ENCODE peak calls at places on chromosomes 3 and 15, in six cellular contexts. F is K562, V is GM12878, O is GM12891, L is H1, E is HepG2. R is an unnamed sample.

GRCh38 chr3:34780973-34781372 is 858.4 kb upstream of the ARPP21 start:
- DNase-seq in F (no peak), V (no peak), O (no peak), L (no peak), E (no peak), R (no peak)

GRCh38 chr3:48232734-48233133 is 8.2 kb upstream of the ZNF589 start:
- DNase-seq in F (peak; percentile 63), V (peak; percentile 63), O (no peak), L (peak; percentile 72), E (peak; percentile 76), R (peak; percentile 41)

GRCh38 chr3:55605837-55606236 is 118.7 kb upstream of the WNT5A start:
- DNase-seq in F (no peak), V (no peak), O (no peak), L (no peak), E (no peak), R (no peak)

GRCh38 chr3:40623567-40623966 is 98.8 kb downstream of the ZNF621 start:
- DNase-seq in F (peak; percentile 51), V (peak; percentile 63), O (no peak), L (no peak), E (no peak), R (no peak)

GRCh38 chr15:82950746-82951370 is 1.7 kb downstream of the HOMER2 start:
- DNase-seq in F (no peak), V (no peak), O (peak; percentile 48), L (no peak), E (peak; percentile 11), R (no peak)

GRCh38 chr3:14319654-14320182 is 82.7 kb upstream of the SLC6A6 start:
- DNase-seq in F (peak; percentile 96), V (peak; percentile 72), O (peak; percentile 67), L (peak; percentile 69), E (peak; percentile 80), R (peak; percentile 64)

GRCh38 chr15:67144609-67145306 is 79.4 kb downstream of the SMAD3 start:
- DNase-seq in F (no peak), V (no peak), O (no peak), L (no peak), E (no peak), R (no peak)

GRCh38 chr3:72818915-72819314 is 29.3 kb downstream of the SHQ1 start:
- DNase-seq in F (no peak), V (no peak), O (no peak), L (no peak), E (no peak), R (no peak)

GRCh38 chr15:73897441-73898261 is 24.3 kb downstream of the TBC1D21 start:
- DNase-seq in F (peak; percentile 88), V (no peak), O (peak; percentile 82), L (peak; percentile 85), E (peak; percentile 25), R (peak; percentile 86)

GRCh38 chr15:98801234-98801561 is 152.9 kb downstream of the IGF1R start:
- DNase-seq in F (no peak), V (no peak), O (no peak), L (no peak), E (no peak), R (no peak)

GRCh38 chr3:184299488-184300376 is 691 bp downstream of the PSMD2 start:
- DNase-seq in F (no peak), V (no peak), O (no peak), L (no peak), E (no peak), R (no peak)

GRCh38 chr3:82031576-82031975 is 270.1 kb upstream of the GBE1 start:
- DNase-seq in F (no peak), V (no peak), O (no peak), L (no peak), E (no peak), R (no peak)

GRCh38 chr3:153756816-153757215 is 364.4 kb upstream of the ARHGEF26 start:
- DNase-seq in F (no peak), V (no peak), O (no peak), L (no peak), E (no peak), R (no peak)

GRCh38 chr3:143328459-143328858 is 208.9 kb downstream of the CHST2 start:
- DNase-seq in F (no peak), V (no peak), O (no peak), L (no peak), E (no peak), R (no peak)

GRCh38 chr15:85865070-85865684 is 70.5 kb upstream of the KLHL25 start:
- DNase-seq in F (peak; percentile 40), V (no peak), O (no peak), L (peak; percentile 66), E (peak; percentile 11), R (peak; percentile 24)

GRCh38 chr15:60077581-60078359 is 73.7 kb downstream of the FOXB1 start:
- DNase-seq in F (no peak), V (no peak), O (no peak), L (no peak), E (no peak), R (no peak)

GRCh38 chr15:39509941-39510845 is 70.7 kb upstream of the THBS1 start:
- DNase-seq in F (no peak), V (no peak), O (no peak), L (no peak), E (no peak), R (no peak)

GRCh38 chr3:20225769-20226168 is 39.8 kb upstream of the SGO1 start:
- DNase-seq in F (peak; percentile 37), V (no peak), O (no peak), L (no peak), E (peak; percentile 56), R (no peak)

GRCh38 chr15:101489633-101490407 is at the start of gene PCSK6:
- DNase-seq in F (peak; percentile 75), V (no peak), O (peak; percentile 56), L (peak; percentile 68), E (no peak), R (no peak)

GRCh38 chr3:100875239-100875638 is 118.0 kb downstream of the ABI3BP start:
- DNase-seq in F (no peak), V (no peak), O (no peak), L (no peak), E (no peak), R (no peak)

DNA sequence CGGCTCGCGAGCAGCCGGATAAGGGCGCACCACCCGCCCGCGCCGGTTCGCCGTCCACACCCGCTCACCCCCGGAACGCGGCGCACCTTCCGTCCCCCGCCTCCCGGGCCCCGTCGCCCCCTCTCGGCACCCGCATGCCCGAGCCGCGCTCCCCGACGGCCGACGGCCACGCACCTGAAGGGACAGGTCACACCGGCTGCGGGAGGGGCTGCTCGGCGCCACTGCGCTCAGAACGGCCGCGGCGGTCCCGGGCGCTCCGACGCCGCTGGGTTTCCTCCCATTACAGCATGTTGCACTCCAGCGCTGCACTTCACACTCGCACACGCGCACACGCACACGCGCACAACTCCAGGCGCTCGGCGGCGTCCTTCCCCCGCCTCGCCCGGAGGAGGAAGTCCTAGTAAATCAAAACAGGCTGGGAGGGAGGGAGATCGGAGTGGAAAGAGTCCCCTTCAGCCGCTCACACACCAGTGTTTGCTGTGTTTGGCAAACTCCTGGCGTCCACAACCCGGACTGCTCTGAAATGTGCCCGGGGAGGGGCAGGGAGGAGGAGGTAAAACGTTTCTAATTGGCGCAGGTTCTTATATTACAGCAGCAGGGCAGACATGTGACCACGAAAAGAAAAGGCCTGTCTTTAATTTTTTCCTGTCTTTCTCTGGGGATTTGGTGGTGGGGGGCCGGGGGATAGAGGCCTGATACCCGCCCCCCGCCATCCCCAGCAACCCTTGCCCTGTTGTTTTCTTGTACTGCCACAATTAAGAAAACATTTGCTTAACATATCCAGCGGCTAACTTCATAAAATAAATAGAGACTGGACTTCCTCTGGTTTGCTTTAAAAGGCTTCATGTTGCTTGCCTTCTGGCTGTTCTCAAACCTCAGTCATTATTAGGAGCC is 76.8 kb upstream of the VGLL4 start:
- DNase-seq in F (no peak), V (no peak), O (peak; percentile 30), L (peak; percentile 69), E (peak; percentile 46), R (peak; percentile 26)
- TF ChIP-seq POLR2A in F (no peak), V (no peak), O (no peak), L (no peak), E (no peak), R (no peak)

DNA sequence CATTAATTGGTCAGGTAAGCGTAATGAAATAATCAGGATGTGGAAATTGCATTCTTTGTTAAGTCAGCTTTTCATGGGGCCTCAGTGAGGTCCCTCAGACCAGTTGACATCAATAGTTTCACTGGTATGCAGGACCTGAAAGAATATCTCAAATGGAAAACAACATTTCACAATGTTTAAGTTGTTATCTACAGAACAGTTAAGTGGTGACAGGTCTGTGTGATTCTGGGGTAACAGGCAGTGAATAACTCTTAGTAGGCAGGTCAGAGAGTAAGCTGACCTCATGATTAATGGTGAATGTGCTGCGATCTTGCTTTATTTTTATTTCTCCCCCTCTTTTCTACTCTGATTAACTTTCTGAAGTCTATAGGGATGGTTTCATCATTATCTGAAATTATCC is 28.9 kb upstream of the ACP3 start:
- DNase-seq in F (no peak), V (no peak), O (no peak), L (no peak), E (no peak), R (no peak)
- TF ChIP-seq TAF1 in F (no peak), V (no peak), O (no peak), L (no peak), E (no peak), R (no peak)

DNA sequence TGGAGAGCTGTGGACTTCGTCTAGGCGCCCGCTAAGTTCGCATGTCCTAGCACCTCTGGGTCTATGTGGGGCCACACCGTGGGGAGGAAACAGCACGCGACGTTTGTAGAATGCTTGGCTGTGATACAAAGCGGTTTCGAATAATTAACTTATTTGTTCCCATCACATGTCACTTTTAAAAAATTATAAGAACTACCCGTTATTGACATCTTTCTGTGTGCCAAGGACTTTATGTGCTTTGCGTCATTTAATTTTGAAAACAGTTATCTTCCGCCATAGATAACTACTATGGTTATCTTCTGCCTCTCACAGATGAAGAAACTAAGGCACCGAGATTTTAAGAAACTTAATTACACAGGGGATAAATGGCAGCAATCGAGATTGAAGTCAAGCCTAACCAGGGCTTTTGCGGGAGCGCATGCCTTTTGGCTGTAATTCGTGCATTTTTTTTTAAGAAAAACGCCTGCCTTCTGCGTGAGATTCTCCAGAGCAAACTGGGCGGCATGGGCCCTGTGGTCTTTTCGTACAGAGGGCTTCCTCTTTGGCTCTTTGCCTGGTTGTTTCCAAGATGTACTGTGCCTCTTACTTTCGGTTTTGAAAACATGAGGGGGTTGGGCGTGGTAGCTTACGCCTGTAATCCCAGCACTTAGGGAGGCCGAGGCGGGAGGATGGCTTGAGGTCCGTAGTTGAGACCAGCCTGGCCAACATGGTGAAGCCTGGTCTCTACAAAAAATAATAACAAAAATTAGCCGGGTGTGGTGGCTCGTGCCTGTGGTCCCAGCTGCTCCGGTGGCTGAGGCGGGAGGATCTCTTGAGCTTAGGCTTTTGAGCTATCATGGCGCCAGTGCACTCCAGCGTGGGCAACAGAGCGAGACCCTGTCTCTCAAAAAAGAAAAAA is 1.0 kb downstream of the B2M start:
- DNase-seq in F (peak; percentile 59), V (no peak), O (no peak), L (no peak), E (peak; percentile 43), R (no peak)
- TF ChIP-seq POLR2A in F (peak; percentile 23), V (peak; percentile 57), O (no peak), L (no peak), E (no peak), R (no peak)

GRCh38 chr15:41285285-41285684 is 47.1 kb downstream of the OIP5 start:
- DNase-seq in F (no peak), V (no peak), O (no peak), L (no peak), E (no peak), R (no peak)

GRCh38 chr15:41283653-41284424 is 48.6 kb downstream of the OIP5 start:
- DNase-seq in F (peak; percentile 100), V (peak; percentile 99), O (peak; percentile 91), L (peak; percentile 97), E (peak; percentile 97), R (peak; percentile 93)

GRCh38 chr15:41286665-41287333 is 45.6 kb downstream of the OIP5 start:
- DNase-seq in F (no peak), V (no peak), O (no peak), L (no peak), E (no peak), R (no peak)

GRCh38 chr15:41281236-41281635 is 50.2 kb downstream of the CHP1 start:
- DNase-seq in F (no peak), V (no peak), O (no peak), L (no peak), E (peak; percentile 37), R (no peak)

GRCh38 chr15:41284425-41285177 is 47.8 kb downstream of the OIP5 start:
- DNase-seq in F (peak; percentile 46), V (no peak), O (no peak), L (no peak), E (peak; percentile 32), R (no peak)
- TF ChIP-seq TAF1 in F (peak; percentile 20), V (no peak), O (peak; percentile 17), L (no peak), E (no peak), R (no peak)